ENCODE peak calls at places on chromosomes 7 and 10, in six cellular contexts. U is SHP77; Y is NCI-H2081; N is GM03348; R is stimulated activated CD8-positive, alpha-beta memory T cell treated with anti-CD3 and anti-CD28 coated beads, Interleukin-2, amount 100 ng/mL, for 48 hours; L is body of pancreas. D is an unnamed sample.
A peak's percentile ranks its signal among the peaks of the same experiment; 100 is the strongest.

GRCh38 chr7:87369216-87369615 is 23.8 kb downstream of the CROT start:
- DNase-seq in U (no peak), Y (no peak), N (no peak), R (no peak), L (no peak), D (no peak)

GRCh38 chr7:94856643-94857042 is 50.8 kb upstream of the PPP1R9A start:
- DNase-seq in U (no peak), Y (no peak), N (no peak), R (no peak), L (no peak), D (no peak)

GRCh38 chr7:25758559-25758958 is 393.4 kb upstream of the NFE2L3 start:
- DNase-seq in U (no peak), Y (no peak), N (no peak), R (no peak), L (no peak), D (no peak)

GRCh38 chr10:87842220-87842641 is 21.1 kb downstream of the KLLN start:
- DNase-seq in U (no peak), Y (no peak), N (no peak), R (no peak), L (no peak), D (peak; percentile 52)

GRCh38 chr10:4196948-4197390 is 412.0 kb upstream of the KLF6 start:
- DNase-seq in U (no peak), Y (no peak), N (peak; percentile 10), R (no peak), L (no peak), D (no peak)

GRCh38 chr7:68440870-68441269 is 1157.4 kb upstream of the AUTS2 start:
- DNase-seq in U (no peak), Y (no peak), N (no peak), R (no peak), L (no peak), D (no peak)

GRCh38 chr7:1676550-1677071 is 6.5 kb downstream of the ELFN1 start:
- DNase-seq in U (no peak), Y (no peak), N (no peak), R (no peak), L (peak; percentile 4), D (no peak)

GRCh38 chr7:150811-151221 is 41.6 kb upstream of the FAM20C start:
- DNase-seq in U (no peak), Y (no peak), N (no peak), R (no peak), L (no peak), D (peak; percentile 49)

GRCh38 chr7:155963356-155963755 is 151.1 kb upstream of the SHH start:
- DNase-seq in U (no peak), Y (no peak), N (no peak), R (no peak), L (no peak), D (no peak)

GRCh38 chr10:126222736-126223511 is 165.4 kb downstream of the ADAM12 start:
- DNase-seq in U (no peak), Y (no peak), N (peak; percentile 67), R (no peak), L (no peak), D (no peak)

GRCh38 chr10:124545346-124545745 is 83.7 kb downstream of the LHPP start:
- DNase-seq in U (no peak), Y (peak; percentile 45), N (no peak), R (no peak), L (no peak), D (no peak)

GRCh38 chr10:98460837-98461499 is 14.2 kb upstream of the HPS1 start:
- DNase-seq in U (peak; percentile 5), Y (no peak), N (peak; percentile 86), R (no peak), L (peak; percentile 80), D (no peak)

GRCh38 chr7:137572071-137572784 is 228.7 kb upstream of the PTN start:
- DNase-seq in U (no peak), Y (no peak), N (no peak), R (no peak), L (no peak), D (no peak)

GRCh38 chr7:136339464-136339863 is 362.3 kb upstream of the MTPN start:
- DNase-seq in U (no peak), Y (no peak), N (no peak), R (no peak), L (no peak), D (no peak)

GRCh38 chr10:119665901-119666708 is 14.9 kb downstream of the BAG3 start:
- DNase-seq in U (no peak), Y (no peak), N (no peak), R (no peak), L (no peak), D (no peak)

D was measured in mucosa of descending colon.